ENCODE peak calls at places on chromosomes 2 and 18, in six cellular contexts. D is neural progenitor cell, M is neural crest cell, E is GM23338, Z is mesothelial cell of epicardium, T is tibial artery. C is an unnamed sample.
A peak's percentile ranks its signal among the peaks of the same experiment; 100 is the strongest.

GRCh38 chr2:155162494-155162893 is 464.0 kb downstream of the KCNJ3 start:
- DNase-seq in D (no peak), M (no peak), E (no peak), Z (no peak), T (no peak), C (no peak)

GRCh38 chr2:25294573-25295462 is 46.9 kb downstream of the DNMT3A start:
- DNase-seq in D (no peak), M (no peak), E (no peak), Z (no peak), T (peak; percentile 80), C (peak; percentile 88)

GRCh38 chr2:65602851-65603250 is 170.5 kb upstream of the SPRED2 start:
- DNase-seq in D (no peak), M (no peak), E (no peak), Z (no peak), T (no peak), C (no peak)

GRCh38 chr2:168613510-168613909 is 157.4 kb downstream of the CERS6 start:
- DNase-seq in D (no peak), M (no peak), E (no peak), Z (no peak), T (no peak), C (no peak)

GRCh38 chr18:38301621-38302020 is 736.0 kb upstream of the CELF4 start:
- DNase-seq in D (no peak), M (no peak), E (no peak), Z (no peak), T (no peak), C (no peak)

GRCh38 chr2:182447843-182448242 is 21.0 kb upstream of the PDE1A start:
- DNase-seq in D (no peak), M (no peak), E (peak; percentile 11), Z (no peak), T (peak; percentile 23), C (no peak)

GRCh38 chr2:25314514-25315315 is 27.0 kb downstream of the DNMT3A start:
- DNase-seq in D (peak; percentile 81), M (no peak), E (peak; percentile 93), Z (peak; percentile 74), T (peak; percentile 62), C (peak; percentile 90)

GRCh38 chr2:208369091-208369490 is 37.5 kb upstream of the PTH2R start:
- DNase-seq in D (no peak), M (no peak), E (no peak), Z (no peak), T (no peak), C (no peak)

GRCh38 chr2:85326406-85326945 is 1.3 kb downstream of the TGOLN2 start:
- DNase-seq in D (no peak), M (no peak), E (no peak), Z (no peak), T (no peak), C (peak; percentile 55)

GRCh38 chr2:120522151-120522751 is 176.3 kb downstream of the INHBB start:
- DNase-seq in D (peak; percentile 60), M (no peak), E (no peak), Z (no peak), T (no peak), C (no peak)

GRCh38 chr2:237892478-237892877 is 33.1 kb downstream of the RAMP1 start:
- DNase-seq in D (no peak), M (no peak), E (no peak), Z (no peak), T (no peak), C (no peak)
- TF ChIP-seq CTCF in D (no peak), M (no peak), E (no peak), Z (no peak), T (no peak), C (no peak)

GRCh38 chr2:75558132-75558530 is 2.6 kb downstream of the EVA1A start:
- DNase-seq in D (no peak), M (no peak), E (no peak), Z (no peak), T (no peak), C (no peak)

GRCh38 chr2:75557474-75558131 is 3.1 kb downstream of the EVA1A start:
- DNase-seq in D (no peak), M (no peak), E (no peak), Z (no peak), T (no peak), C (no peak)

GRCh38 chr2:75558786-75559428 is 1.8 kb downstream of the EVA1A start:
- DNase-seq in D (no peak), M (no peak), E (no peak), Z (no peak), T (no peak), C (no peak)

GRCh38 chr2:75555701-75556100 is 5.0 kb downstream of the EVA1A start:
- DNase-seq in D (no peak), M (no peak), E (no peak), Z (no peak), T (no peak), C (no peak)

GRCh38 chr2:75556679-75557366 is 3.9 kb downstream of the EVA1A start:
- DNase-seq in D (no peak), M (no peak), E (no peak), Z (no peak), T (no peak), C (no peak)
- TF ChIP-seq CTCF in D (no peak), M (no peak), E (no peak), Z (no peak), T (no peak), C (no peak)

GRCh38 chr2:150548527-150548926 is 61.1 kb upstream of the RND3 start:
- DNase-seq in D (peak; percentile 61), M (no peak), E (peak; percentile 77), Z (no peak), T (no peak), C (peak; percentile 20)
- TF ChIP-seq CTCF in D (peak; percentile 71), M (peak; percentile 59), E (peak; percentile 85), Z (no peak), T (no peak), C (peak; percentile 30)

GRCh38 chr2:99980200-99980599 is 162.2 kb downstream of the AFF3 start:
- DNase-seq in D (no peak), M (no peak), E (no peak), Z (no peak), T (no peak), C (no peak)
- TF ChIP-seq CTCF in D (no peak), M (no peak), E (no peak), Z (no peak), T (no peak), C (no peak)

DNA sequence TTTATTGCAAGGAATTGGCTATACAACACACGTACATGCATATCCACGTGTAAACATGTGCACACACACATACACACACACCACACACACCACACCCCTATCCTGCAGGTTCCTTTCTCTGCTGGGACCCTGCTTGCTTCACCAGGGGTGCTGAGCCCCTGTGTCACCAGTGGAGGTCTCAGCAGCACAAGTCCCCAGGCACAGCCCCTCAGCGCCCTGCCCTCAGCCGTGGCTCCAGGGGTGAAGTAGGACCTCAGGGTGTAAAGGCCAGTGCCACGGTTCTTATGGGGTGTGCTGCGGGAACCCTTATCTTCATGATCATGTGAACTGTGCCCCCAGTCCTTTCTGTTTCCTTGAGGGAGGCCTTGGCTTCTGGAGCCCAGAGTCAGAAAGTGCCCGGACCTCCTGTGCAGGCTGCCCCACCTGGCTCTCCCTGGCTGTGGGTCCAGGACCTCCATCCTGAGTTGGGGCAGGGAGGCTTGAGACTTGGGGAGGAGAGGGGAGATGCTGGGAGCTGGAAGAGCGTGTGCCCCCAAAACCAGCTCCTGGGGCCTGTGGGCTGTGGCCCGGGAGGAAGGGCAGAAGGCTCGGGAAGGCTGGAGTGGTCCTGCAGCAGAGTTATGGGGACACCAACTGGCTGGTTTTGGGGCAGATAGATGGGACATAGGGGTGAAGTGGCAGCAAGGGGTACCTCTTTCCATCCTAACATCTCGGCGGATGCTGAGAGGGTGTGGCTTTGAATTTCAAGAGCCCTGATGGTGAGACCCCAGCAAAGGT is 20.3 kb upstream of the KLF11 start:
- DNase-seq in D (no peak), M (no peak), E (no peak), Z (no peak), T (no peak), C (no peak)
- TF ChIP-seq CTCF in D (peak; percentile 34), M (no peak), E (peak; percentile 17), Z (no peak), T (peak; percentile 20), C (no peak)

GRCh38 chr18:11963991-11964484 is 17.3 kb upstream of the IMPA2 start:
- DNase-seq in D (peak; percentile 37), M (no peak), E (peak; percentile 33), Z (no peak), T (no peak), C (no peak)
- TF ChIP-seq CTCF in D (no peak), M (no peak), E (no peak), Z (no peak), T (no peak), C (peak; percentile 6)

GRCh38 chr18:30271716-30272115 is 770.8 kb downstream of the DSC3 start:
- DNase-seq in D (peak; percentile 55), M (no peak), E (peak; percentile 59), Z (no peak), T (no peak), C (no peak)
- TF ChIP-seq CTCF in D (peak; percentile 56), M (no peak), E (peak; percentile 53), Z (no peak), T (no peak), C (no peak)

GRCh38 chr2:119225926-119226325 is 2.3 kb downstream of the STEAP3 start:
- DNase-seq in D (no peak), M (no peak), E (no peak), Z (no peak), T (no peak), C (no peak)

GRCh38 chr2:119227346-119227745 is 3.7 kb downstream of the STEAP3 start:
- DNase-seq in D (no peak), M (no peak), E (no peak), Z (no peak), T (no peak), C (no peak)

GRCh38 chr2:119223521-119224390 is at the start of gene STEAP3:
- DNase-seq in D (peak; percentile 91), M (peak; percentile 43), E (peak; percentile 86), Z (peak; percentile 51), T (peak; percentile 71), C (peak; percentile 92)

GRCh38 chr2:119224391-119224972 is 848 bp downstream of the STEAP3 start:
- DNase-seq in D (no peak), M (no peak), E (no peak), Z (no peak), T (no peak), C (no peak)

GRCh38 chr2:119225084-119225864 is 1.6 kb downstream of the STEAP3 start:
- DNase-seq in D (no peak), M (no peak), E (peak; percentile 31), Z (no peak), T (no peak), C (peak; percentile 55)
- TF ChIP-seq CTCF in D (no peak), M (no peak), E (peak; percentile 17), Z (no peak), T (no peak), C (no peak)